ENCODE peak calls at places on chromosomes 2 and 18, in five cellular contexts. S, N, M, J and O are unnamed samples.

GRCh38 chr2:10222-10875 is 36.0 kb downstream of the FAM110C start:
- DNase-seq in J (no peak), S (peak; percentile 28), M (no peak), N (no peak), O (no peak)

GRCh38 chr2:214174563-214174962 is 236.3 kb upstream of the VWC2L start:
- DNase-seq in M (no peak), S (no peak), N (no peak), J (no peak), O (no peak)

GRCh38 chr2:134431837-134432437 is 178.1 kb downstream of the MGAT5 start:
- DNase-seq in M (no peak), S (no peak), J (no peak), N (no peak), O (no peak)

GRCh38 chr2:240604291-240604938 is 17.9 kb downstream of the CAPN10 start:
- DNase-seq in J (no peak), N (no peak), S (peak; percentile 4), M (peak; percentile 89), O (peak; percentile 78)

GRCh38 chr2:1603521-1603920 is 140.8 kb downstream of the PXDN start:
- DNase-seq in M (no peak), N (no peak), S (no peak), J (no peak), O (no peak)

GRCh38 chr2:191155608-191156071 is 4.8 kb upstream of the STAT4 start:
- DNase-seq in N (no peak), M (no peak), S (peak; percentile 9), J (peak; percentile 63), O (peak; percentile 52)

GRCh38 chr18:73661457-73661856 is 486.2 kb downstream of the FBXO15 start:
- DNase-seq in M (no peak), N (no peak), S (no peak), J (no peak), O (no peak)

GRCh38 chr2:196558506-196558905 is 81.0 kb upstream of the CCDC150 start:
- DNase-seq in J (no peak), S (no peak), M (no peak), N (no peak), O (no peak)

GRCh38 chr2:200602584-200602983 is 16.8 kb downstream of the AOX1 start:
- DNase-seq in J (no peak), S (no peak), M (no peak), N (no peak), O (no peak)

GRCh38 chr2:46722142-46722541 is 193.5 kb downstream of the MCFD2 start:
- DNase-seq in N (no peak), S (no peak), J (no peak), M (no peak), O (no peak)

DNA sequence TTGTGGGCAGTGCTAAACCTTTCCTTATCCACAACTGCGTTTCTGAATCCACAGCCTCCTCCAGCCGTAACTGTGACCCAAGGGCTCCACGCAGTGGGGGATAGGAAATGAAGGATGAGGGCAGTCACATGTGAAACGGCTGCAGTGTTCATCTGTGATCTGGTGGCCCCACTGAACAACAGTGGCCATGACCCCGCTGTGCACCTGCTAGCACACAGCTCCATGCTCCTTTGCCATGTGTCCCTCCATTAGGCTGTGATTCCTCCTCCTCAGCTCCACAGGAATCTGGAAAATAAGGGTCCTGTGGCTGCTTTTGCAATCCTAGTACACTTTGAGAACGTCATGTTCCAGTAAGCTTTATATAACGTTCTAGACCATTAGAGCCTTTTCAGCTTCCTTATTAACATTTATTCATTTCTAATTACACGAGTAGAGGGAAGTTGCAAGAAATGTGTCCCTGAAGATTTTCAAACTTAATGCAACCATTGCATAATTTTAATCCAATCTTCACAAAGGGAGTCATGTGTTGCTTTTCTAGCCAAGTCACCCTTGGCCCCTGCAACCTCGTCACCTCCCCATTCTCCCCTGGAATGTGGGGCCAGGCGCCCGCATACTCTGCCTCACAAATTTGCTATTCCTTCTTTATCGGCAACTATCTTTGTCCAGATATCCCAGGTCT is 7.1 kb upstream of the NAPG start:
- DNase-seq in M (peak; percentile 56), N (no peak), S (no peak), J (no peak), O (no peak)
- TF ChIP-seq CTCF in M (peak; percentile 44), N (peak; percentile 52), S (no peak), J (no peak), O (no peak)

GRCh38 chr18:7980136-7980535 is 413.0 kb downstream of the PTPRM start:
- DNase-seq in N (no peak), M (no peak), J (no peak), S (peak; percentile 2), O (no peak)
- TF ChIP-seq CTCF in N (no peak), M (peak; percentile 12), J (peak; percentile 16), S (no peak), O (no peak)

GRCh38 chr2:235467586-235467985 is 26.3 kb upstream of the AGAP1 start:
- DNase-seq in S (no peak), M (no peak), J (no peak), N (no peak), O (no peak)

GRCh38 chr2:235463893-235464292 is 29.9 kb upstream of the AGAP1 start:
- DNase-seq in M (peak; percentile 73), N (no peak), J (no peak), S (no peak), O (no peak)

GRCh38 chr2:235471186-235471747 is 22.6 kb upstream of the AGAP1 start:
- DNase-seq in N (no peak), M (no peak), S (no peak), J (no peak), O (no peak)

GRCh38 chr2:235472443-235472842 is 21.4 kb upstream of the AGAP1 start:
- DNase-seq in M (no peak), N (no peak), S (no peak), J (no peak), O (no peak)

GRCh38 chr2:235468978-235469694 is 24.7 kb upstream of the AGAP1 start:
- DNase-seq in J (no peak), S (no peak), M (no peak), N (no peak), O (no peak)
- TF ChIP-seq CTCF in J (no peak), S (no peak), M (no peak), N (no peak), O (no peak)

GRCh38 chr2:108194409-108195132 is 45.2 kb upstream of the SULT1C3 start:
- DNase-seq in S (no peak), N (no peak), M (no peak), J (no peak), O (no peak)
- TF ChIP-seq CTCF in S (peak; percentile 58), N (peak; percentile 49), M (peak; percentile 41), J (peak; percentile 51), O (peak; percentile 18)

DNA sequence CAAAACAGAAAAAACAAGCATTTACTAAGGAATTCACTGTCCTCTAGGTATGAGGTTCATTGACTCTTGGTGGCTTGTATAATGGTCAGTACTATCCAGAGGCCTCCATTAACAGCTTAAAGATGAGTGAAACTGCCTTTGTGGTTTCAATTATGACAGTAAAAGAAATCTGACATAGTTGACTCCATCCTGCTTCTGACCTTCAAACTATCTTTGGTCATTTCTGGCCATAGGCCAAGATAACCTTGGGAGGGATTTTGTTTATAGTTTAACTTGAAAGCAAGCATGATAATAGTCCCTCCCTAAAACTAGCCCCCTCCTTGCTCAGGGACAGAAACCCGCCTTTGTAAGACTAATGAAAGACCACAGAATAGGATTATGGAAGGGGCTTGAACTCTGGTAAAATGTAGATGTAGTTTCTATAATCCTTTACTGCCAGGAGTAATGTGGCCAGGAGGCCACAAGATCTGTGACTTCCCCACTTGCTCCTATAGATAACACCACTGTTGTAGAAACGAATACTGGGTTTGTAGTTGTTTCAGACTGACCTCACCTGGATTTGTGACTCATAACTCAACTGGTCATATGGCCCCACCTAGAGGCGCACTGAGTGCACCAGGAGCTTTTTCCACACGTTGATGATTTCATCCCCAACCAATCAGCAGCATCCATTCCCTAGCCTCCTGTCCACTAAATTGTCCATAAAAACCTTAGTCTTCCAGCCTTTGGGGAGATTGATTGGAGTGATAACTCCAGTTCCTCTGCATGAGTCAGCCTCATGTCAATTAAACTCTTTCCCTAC is 8.6 kb upstream of the PLEKHM3 start:
- DNase-seq in N (no peak), S (peak; percentile 74), M (peak; percentile 66), J (peak; percentile 75), O (peak; percentile 70)
- TF ChIP-seq CTCF in N (no peak), S (peak; percentile 36), M (peak; percentile 57), J (peak; percentile 76), O (peak; percentile 47)

GRCh38 chr2:99819766-99820165 is 322.6 kb downstream of the AFF3 start:
- DNase-seq in N (no peak), S (no peak), J (no peak), M (no peak), O (no peak)
- TF ChIP-seq CTCF in N (no peak), S (no peak), J (no peak), M (no peak), O (no peak)

DNA sequence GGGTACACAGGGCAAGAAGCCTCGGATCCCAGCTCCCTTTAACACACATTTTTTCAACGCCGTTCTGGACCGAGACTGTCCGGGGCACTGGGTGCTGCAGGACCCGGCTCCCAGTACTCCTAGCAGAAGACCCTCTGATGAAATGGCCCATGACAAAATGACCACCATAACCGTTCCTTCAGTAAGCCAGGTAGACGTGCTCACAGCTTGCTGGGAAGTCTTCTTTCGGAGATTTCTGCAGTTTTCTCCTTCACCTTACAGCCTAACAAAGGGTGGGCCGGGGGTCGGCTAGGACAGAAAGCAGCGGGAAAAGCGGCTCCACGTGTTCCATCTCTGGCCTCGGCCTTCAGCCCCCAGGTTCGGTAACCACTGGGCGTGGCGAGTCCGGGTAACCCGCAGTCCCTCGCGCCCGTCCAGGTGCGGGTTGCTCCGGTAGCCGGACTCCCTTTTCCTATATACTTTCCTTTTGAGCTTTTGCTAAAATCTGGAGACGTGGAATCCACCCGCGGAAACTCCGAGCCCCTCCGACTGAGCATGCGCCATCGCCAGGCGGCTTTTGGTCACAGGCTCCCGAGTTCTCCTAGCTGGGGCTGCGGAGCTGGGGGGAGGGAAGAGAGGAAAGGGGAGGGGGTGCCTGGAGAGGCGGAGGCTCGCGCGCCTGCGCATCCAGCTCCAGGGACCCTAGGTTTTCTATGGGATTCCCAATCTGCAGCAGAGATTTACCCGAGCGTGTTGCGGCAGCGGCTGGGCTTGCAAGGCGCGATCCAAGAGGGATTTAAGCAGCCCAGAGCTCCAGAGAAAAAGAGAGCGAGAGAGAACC is at the start of gene VSNL1:
- DNase-seq in M (peak; percentile 71), J (peak; percentile 17), N (no peak), S (no peak), O (peak; percentile 12)
- TF ChIP-seq CTCF in M (no peak), J (no peak), N (no peak), S (no peak), O (no peak)

DNA sequence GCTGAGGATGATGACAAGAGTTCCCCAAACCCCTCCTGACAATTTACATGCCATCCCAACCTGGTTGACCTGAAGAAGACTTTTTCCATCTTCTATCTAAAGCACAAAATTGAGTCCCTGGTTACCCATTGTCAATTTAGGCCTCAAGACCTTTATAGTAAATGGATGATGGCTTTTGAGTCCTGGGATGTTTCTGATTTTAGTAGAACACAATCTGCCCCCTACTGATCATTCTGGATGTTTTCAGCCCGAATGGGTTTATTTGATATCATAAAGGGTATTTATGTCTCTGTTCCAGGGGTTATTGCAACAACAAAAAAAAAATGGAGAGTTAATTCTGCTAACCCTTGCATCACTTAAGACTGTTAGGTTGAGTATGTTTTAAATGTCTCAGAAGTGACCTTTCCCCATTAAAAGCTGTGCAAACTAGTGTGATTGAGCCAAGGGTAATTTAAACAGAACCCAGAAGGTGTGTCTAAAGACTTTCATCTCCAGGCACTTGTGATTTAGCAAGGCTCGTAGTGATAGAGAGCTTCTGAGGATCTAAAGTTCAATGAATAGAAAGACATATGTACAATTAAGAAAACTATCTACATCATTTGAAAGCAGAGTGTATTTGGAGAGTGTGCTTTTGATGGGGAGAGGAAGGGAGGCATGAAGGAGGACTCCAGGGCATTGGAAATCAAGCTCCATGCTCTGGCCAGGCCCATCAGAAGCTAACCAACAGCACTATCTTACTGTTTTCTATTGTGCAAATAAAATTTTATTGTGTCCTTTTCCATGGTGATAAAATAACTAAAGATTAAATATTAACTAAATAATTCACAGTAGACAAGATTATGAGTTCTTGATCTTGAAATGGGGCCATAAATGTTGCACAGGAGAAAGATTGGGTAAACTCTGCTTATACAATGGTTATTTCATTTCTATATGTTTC is 96.6 kb upstream of the NOSTRIN start:
- DNase-seq in M (no peak), J (peak; percentile 38), N (no peak), S (no peak), O (no peak)
- TF ChIP-seq CTCF in M (peak; percentile 23), J (peak; percentile 41), N (peak; percentile 20), S (peak; percentile 37), O (peak; percentile 14)